ENCODE peak calls at places on chromosomes 7 and 10, in seven cellular contexts. H, M, T, X, D, E and W are unnamed samples.

GRCh38 chr7:74033372-74034311 is 5.7 kb downstream of the ELN start:
- DNase-seq in H (peak; percentile 56), M (peak; percentile 89), T (peak; percentile 56), X (no peak), D (no peak), E (no peak), W (no peak)

GRCh38 chr10:114288424-114289095 is 49.5 kb downstream of the VWA2 start:
- DNase-seq in H (no peak), M (no peak), T (no peak), X (no peak), D (no peak), E (no peak), W (no peak)

GRCh38 chr7:15305002-15305600 is 256.7 kb downstream of the AGMO start:
- DNase-seq in H (peak; percentile 66), M (peak; percentile 32), T (peak; percentile 75), X (peak; percentile 39), D (peak; percentile 26), E (no peak), W (peak; percentile 23)

GRCh38 chr10:34163075-34163905 is 651.8 kb downstream of the PARD3 start:
- DNase-seq in H (peak; percentile 10), M (no peak), T (no peak), X (no peak), D (no peak), E (no peak), W (peak; percentile 21)

GRCh38 chr7:98213296-98213873 is 2.1 kb downstream of the BHLHA15 start:
- DNase-seq in H (no peak), M (peak; percentile 12), T (no peak), X (no peak), D (no peak), E (no peak), W (no peak)

GRCh38 chr10:132021046-132021445 is 39.3 kb upstream of the BNIP3 start:
- DNase-seq in H (no peak), M (no peak), T (no peak), X (no peak), D (no peak), E (no peak), W (no peak)

GRCh38 chr10:93445097-93445960 is 36.8 kb downstream of the MYOF start:
- DNase-seq in H (peak; percentile 98), M (peak; percentile 98), T (peak; percentile 100), X (peak; percentile 98), D (peak; percentile 98), E (no peak), W (peak; percentile 97)

GRCh38 chr10:97452352-97452751 is 6.4 kb downstream of the ZDHHC16 start:
- DNase-seq in H (no peak), M (no peak), T (no peak), X (no peak), D (no peak), E (no peak), W (no peak)

GRCh38 chr10:62851449-62851848 is 35.3 kb upstream of the EGR2 start:
- DNase-seq in H (peak; percentile 36), M (no peak), T (peak; percentile 42), X (peak; percentile 1), D (no peak), E (no peak), W (no peak)

GRCh38 chr7:25894902-25895791 is 256.9 kb upstream of the NFE2L3 start:
- DNase-seq in H (peak; percentile 10), M (peak; percentile 63), T (peak; percentile 31), X (peak; percentile 2), D (no peak), E (peak; percentile 41), W (peak; percentile 16)

GRCh38 chr7:25893436-25893835 is 258.6 kb upstream of the NFE2L3 start:
- DNase-seq in H (no peak), M (no peak), T (no peak), X (no peak), D (no peak), E (no peak), W (no peak)

GRCh38 chr7:25891591-25891990 is 260.4 kb upstream of the NFE2L3 start:
- DNase-seq in H (no peak), M (no peak), T (no peak), X (no peak), D (no peak), E (no peak), W (no peak)

GRCh38 chr7:25895792-25896171 is 256.2 kb upstream of the NFE2L3 start:
- DNase-seq in H (no peak), M (no peak), T (no peak), X (no peak), D (no peak), E (no peak), W (no peak)

DNA sequence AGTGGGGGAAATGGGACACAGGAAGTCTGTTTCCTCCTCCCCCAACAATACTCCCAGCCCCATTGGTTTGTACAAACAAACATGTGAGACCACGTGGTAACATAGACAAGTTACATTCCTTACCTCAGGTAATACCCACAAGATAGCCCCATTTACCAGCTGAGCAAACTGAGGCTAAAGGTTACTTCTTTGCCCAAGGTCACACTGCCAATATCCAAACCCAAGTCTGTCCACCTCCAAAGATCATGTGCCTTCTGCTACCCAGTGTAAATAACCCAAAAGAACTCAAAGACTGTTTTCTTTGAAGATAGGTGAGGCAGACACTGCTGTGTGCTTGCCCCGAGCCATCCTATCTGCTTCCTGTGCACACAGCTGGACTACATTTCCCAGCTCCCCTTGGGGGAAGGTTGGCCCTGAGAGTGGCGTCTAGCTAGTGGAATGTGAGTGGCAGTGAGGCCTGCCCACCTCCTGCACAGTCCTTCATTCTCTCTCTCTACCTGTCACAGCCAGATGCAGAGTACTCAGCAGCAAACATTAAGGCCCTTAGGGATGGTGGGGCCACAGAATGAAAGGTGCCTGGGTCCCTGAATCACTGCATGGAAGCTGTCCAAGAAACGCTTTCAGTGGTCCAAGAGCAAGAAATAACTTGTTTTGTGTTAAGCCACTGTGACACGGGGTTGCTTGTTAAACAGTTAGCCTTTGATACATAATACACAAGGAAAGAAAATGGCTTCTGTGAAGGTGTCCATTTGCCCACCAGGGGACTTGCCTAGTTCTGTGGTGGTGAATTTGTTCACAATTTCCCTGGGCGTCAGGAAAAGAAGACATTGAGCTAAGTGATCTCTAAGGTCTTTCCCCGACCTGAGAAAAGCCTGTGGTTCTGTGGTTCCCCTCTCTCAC is 257.7 kb upstream of the NFE2L3 start:
- DNase-seq in H (no peak), M (no peak), T (peak; percentile 5), X (no peak), D (no peak), E (no peak), W (no peak)
- TF ChIP-seq CTCF in H (no peak), M (no peak), T (no peak), X (no peak), D (no peak), E (no peak), W (no peak)

GRCh38 chr7:64636386-64636785 is 29.5 kb upstream of the ZNF107 start:
- DNase-seq in H (no peak), M (no peak), T (no peak), X (no peak), D (no peak), E (no peak), W (no peak)

GRCh38 chr7:64640504-64640903 is 25.4 kb upstream of the ZNF107 start:
- DNase-seq in H (no peak), M (no peak), T (no peak), X (no peak), D (no peak), E (no peak), W (no peak)

GRCh38 chr7:64638822-64639221 is 27.1 kb upstream of the ZNF107 start:
- DNase-seq in H (no peak), M (no peak), T (no peak), X (no peak), D (no peak), E (no peak), W (no peak)

GRCh38 chr7:64639267-64640001 is 26.5 kb upstream of the ZNF107 start:
- DNase-seq in H (no peak), M (no peak), T (no peak), X (no peak), D (no peak), E (no peak), W (no peak)

GRCh38 chr7:64637521-64638445 is 28.1 kb upstream of the ZNF107 start:
- DNase-seq in H (no peak), M (no peak), T (no peak), X (no peak), D (no peak), E (no peak), W (no peak)
- H3K4me3 ChIP-seq in H (no peak overlapping the region), M (no peak overlapping the region), T (no peak overlapping the region), X (no peak overlapping the region), D (no peak overlapping the region), E (no peak overlapping the region), W (no peak overlapping the region)

DNA sequence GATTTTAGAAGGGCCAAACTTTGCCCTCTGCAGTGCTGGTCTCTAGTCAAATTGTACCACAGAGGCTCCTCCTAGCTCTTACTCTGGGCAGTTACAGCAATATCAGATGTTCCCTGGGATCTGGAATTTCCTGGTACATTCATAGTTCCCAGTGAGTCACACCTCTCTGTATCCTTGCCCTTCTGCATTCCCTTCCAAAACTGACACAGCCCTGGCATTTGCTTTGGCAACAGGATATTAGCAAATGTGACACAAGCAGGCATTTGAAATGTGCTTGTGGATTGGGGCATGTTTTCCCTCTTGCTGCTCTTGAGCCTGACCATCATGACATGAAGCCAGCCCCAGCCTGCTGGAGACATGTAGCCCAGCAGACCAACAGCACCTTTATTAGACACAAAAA is 284.7 kb upstream of the AKR1E2 start:
- DNase-seq in H (peak; percentile 96), M (peak; percentile 64), T (peak; percentile 81), X (peak; percentile 90), D (peak; percentile 37), E (no peak), W (peak; percentile 98)
- TF ChIP-seq CTCF in H (peak; percentile 45), M (peak; percentile 10), T (peak; percentile 38), X (peak; percentile 41), D (peak; percentile 19), E (no peak), W (peak; percentile 19)

DNA sequence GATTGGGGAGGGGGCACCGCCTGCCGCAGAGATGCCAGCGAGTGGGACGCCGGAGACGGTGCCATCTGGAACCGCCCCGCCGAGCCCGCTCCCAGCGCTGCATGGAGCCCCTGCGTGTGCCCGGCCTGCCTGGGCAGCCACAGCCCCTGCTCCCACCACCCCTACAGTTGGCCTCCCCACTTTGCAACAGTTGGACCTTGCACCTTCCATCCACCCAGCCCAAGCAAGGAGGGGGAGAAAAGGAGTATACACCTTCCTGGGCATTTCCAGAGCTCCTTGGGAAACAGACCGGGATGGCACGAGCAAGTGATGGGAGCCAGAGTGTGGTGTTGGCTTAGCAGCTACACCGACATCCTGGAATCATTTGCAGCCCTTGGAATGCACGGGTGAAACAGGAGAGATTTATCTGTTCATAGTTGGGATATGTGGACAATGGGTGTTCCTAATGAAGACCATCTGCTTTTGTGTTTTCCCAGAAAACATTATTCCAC is 10.5 kb downstream of the EBF3 start:
- DNase-seq in H (peak; percentile 56), M (no peak), T (no peak), X (no peak), D (no peak), E (no peak), W (peak; percentile 67)
- H3K4me3 ChIP-seq in H (peak overlapping the region; percentile 27), M (no peak overlapping the region), T (no peak overlapping the region), X (no peak overlapping the region), D (no peak overlapping the region), E (no peak overlapping the region), W (peak overlapping the region; percentile 23)